ENCODE peak calls at places on chromosomes 6 and 20, in six cellular contexts. One of them, this sample, is unnamed.

GRCh38 chr6:67666177-67666964 is 968.7 kb upstream of the ADGRB3 start:
- DNase-seq in lower lobe of right lung: no peak
- DNase-seq in pancreas: no peak
- DNase-seq in A549: no peak
- DNase-seq in astrocyte of the spinal cord: no peak
- DNase-seq in tibial nerve: no peak
- DNase-seq in this sample: no peak

GRCh38 chr6:138107752-138108592 is 753 bp upstream of the PERP start:
- DNase-seq in lower lobe of right lung: no peak
- DNase-seq in pancreas: peak
- DNase-seq in A549: peak
- DNase-seq in astrocyte of the spinal cord: no peak
- DNase-seq in tibial nerve: no peak
- DNase-seq in this sample: peak

GRCh38 chr20:32594204-32594603 is 9.1 kb upstream of the NOL4L start:
- DNase-seq in lower lobe of right lung: no peak
- DNase-seq in pancreas: no peak
- DNase-seq in A549: no peak
- DNase-seq in astrocyte of the spinal cord: no peak
- DNase-seq in tibial nerve: no peak
- DNase-seq in this sample: no peak

GRCh38 chr6:50655848-50656453 is 57.4 kb upstream of the TFAP2D start:
- DNase-seq in lower lobe of right lung: no peak
- DNase-seq in pancreas: no peak
- DNase-seq in A549: peak
- DNase-seq in astrocyte of the spinal cord: peak
- DNase-seq in tibial nerve: no peak
- DNase-seq in this sample: peak

GRCh38 chr6:89966250-89966588 is 72.0 kb downstream of the GJA10 start:
- DNase-seq in lower lobe of right lung: no peak
- DNase-seq in pancreas: no peak
- DNase-seq in A549: no peak
- DNase-seq in astrocyte of the spinal cord: no peak
- DNase-seq in tibial nerve: no peak
- DNase-seq in this sample: no peak

GRCh38 chr6:10534418-10534760 is 13.2 kb downstream of the GCNT2 start:
- DNase-seq in lower lobe of right lung: no peak
- DNase-seq in pancreas: no peak
- DNase-seq in A549: no peak
- DNase-seq in astrocyte of the spinal cord: no peak
- DNase-seq in tibial nerve: no peak
- DNase-seq in this sample: no peak

GRCh38 chr6:48474764-48475674 is 364.0 kb upstream of the PTCHD4 start:
- DNase-seq in lower lobe of right lung: no peak
- DNase-seq in pancreas: no peak
- DNase-seq in A549: no peak
- DNase-seq in astrocyte of the spinal cord: peak
- DNase-seq in tibial nerve: no peak
- DNase-seq in this sample: no peak

GRCh38 chr20:62752181-62752670 is 43.6 kb downstream of the NTSR1 start:
- DNase-seq in lower lobe of right lung: peak
- DNase-seq in pancreas: no peak
- DNase-seq in A549: no peak
- DNase-seq in astrocyte of the spinal cord: no peak
- DNase-seq in tibial nerve: no peak
- DNase-seq in this sample: no peak

GRCh38 chr20:38128691-38129090 is 36.4 kb downstream of the TGM2 start:
- DNase-seq in lower lobe of right lung: peak
- DNase-seq in pancreas: no peak
- DNase-seq in A549: no peak
- DNase-seq in astrocyte of the spinal cord: no peak
- DNase-seq in tibial nerve: no peak
- DNase-seq in this sample: no peak

GRCh38 chr6:52362443-52363221 is 681 bp downstream of the PAQR8 start:
- DNase-seq in lower lobe of right lung: peak
- DNase-seq in pancreas: peak
- DNase-seq in A549: peak
- DNase-seq in astrocyte of the spinal cord: peak
- DNase-seq in tibial nerve: peak
- DNase-seq in this sample: peak

GRCh38 chr6:106973841-106974336 is 640 bp downstream of the CD24 start:
- DNase-seq in lower lobe of right lung: peak
- DNase-seq in pancreas: peak
- DNase-seq in A549: peak
- DNase-seq in astrocyte of the spinal cord: peak
- DNase-seq in tibial nerve: no peak
- DNase-seq in this sample: no peak

GRCh38 chr20:50023116-50023802 is 40.5 kb downstream of the SNAI1 start:
- DNase-seq in lower lobe of right lung: no peak
- DNase-seq in pancreas: no peak
- DNase-seq in A549: no peak
- DNase-seq in astrocyte of the spinal cord: no peak
- DNase-seq in tibial nerve: no peak
- DNase-seq in this sample: no peak

GRCh38 chr6:116596815-116597214 is 19.5 kb upstream of the RSPH4A start:
- DNase-seq in lower lobe of right lung: no peak
- DNase-seq in pancreas: no peak
- DNase-seq in A549: no peak
- DNase-seq in astrocyte of the spinal cord: peak
- DNase-seq in tibial nerve: no peak
- DNase-seq in this sample: no peak

GRCh38 chr6:21578523-21578922 is 15.0 kb upstream of the SOX4 start:
- DNase-seq in lower lobe of right lung: no peak
- DNase-seq in pancreas: no peak
- DNase-seq in A549: no peak
- DNase-seq in astrocyte of the spinal cord: no peak
- DNase-seq in tibial nerve: no peak
- DNase-seq in this sample: no peak

GRCh38 chr6:53033764-53034163 is 31.4 kb upstream of the FBXO9 start:
- DNase-seq in lower lobe of right lung: no peak
- DNase-seq in pancreas: no peak
- DNase-seq in A549: no peak
- DNase-seq in astrocyte of the spinal cord: peak
- DNase-seq in tibial nerve: peak
- DNase-seq in this sample: no peak

GRCh38 chr6:26232306-26232949 is 132.6 kb upstream of the BTN3A2 start:
- DNase-seq in lower lobe of right lung: no peak
- DNase-seq in pancreas: no peak
- DNase-seq in A549: no peak
- DNase-seq in astrocyte of the spinal cord: no peak
- DNase-seq in tibial nerve: no peak
- DNase-seq in this sample: no peak
- H3K4me3 ChIP-seq in lower lobe of right lung: no peak
- H3K4me3 ChIP-seq in pancreas: no peak
- H3K4me3 ChIP-seq in A549: peak
- H3K4me3 ChIP-seq in astrocyte of the spinal cord: peak
- H3K4me3 ChIP-seq in tibial nerve: no peak
- H3K4me3 ChIP-seq in this sample: no peak

GRCh38 chr6:38034269-38034914 is 214.9 kb downstream of the ZFAND3 start:
- DNase-seq in lower lobe of right lung: no peak
- DNase-seq in pancreas: no peak
- DNase-seq in A549: no peak
- DNase-seq in astrocyte of the spinal cord: peak
- DNase-seq in tibial nerve: no peak
- DNase-seq in this sample: no peak
- TF ChIP-seq CTCF in lower lobe of right lung: peak
- TF ChIP-seq CTCF in pancreas: peak
- TF ChIP-seq CTCF in A549: peak
- TF ChIP-seq CTCF in astrocyte of the spinal cord: peak
- TF ChIP-seq CTCF in tibial nerve: peak
- TF ChIP-seq CTCF in this sample: peak

DNA sequence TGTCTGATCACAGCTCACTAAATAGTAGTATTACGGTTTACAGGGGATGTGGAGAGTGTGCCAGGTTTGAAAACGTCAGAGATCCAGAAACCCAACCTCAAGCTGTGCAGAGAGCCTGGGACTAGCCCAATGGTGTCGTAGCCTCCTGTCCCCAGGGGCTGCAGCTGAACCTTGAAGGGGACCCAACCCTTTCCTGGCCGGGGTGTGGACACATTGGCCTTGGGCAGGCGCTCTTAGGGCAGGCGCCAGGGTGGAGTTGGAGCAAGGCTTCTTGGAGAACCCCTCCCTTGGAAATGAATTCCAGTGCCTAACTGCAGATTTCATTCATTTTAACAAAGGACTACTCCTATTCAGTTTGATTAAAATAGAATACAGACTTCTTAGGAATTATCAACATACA is 24.3 kb upstream of the SGK1 start:
- DNase-seq in lower lobe of right lung: no peak
- DNase-seq in pancreas: no peak
- DNase-seq in A549: no peak
- DNase-seq in astrocyte of the spinal cord: no peak
- DNase-seq in tibial nerve: no peak
- DNase-seq in this sample: peak
- H3K4me3 ChIP-seq in lower lobe of right lung: no peak
- H3K4me3 ChIP-seq in pancreas: no peak
- H3K4me3 ChIP-seq in A549: no peak
- H3K4me3 ChIP-seq in astrocyte of the spinal cord: no peak
- H3K4me3 ChIP-seq in tibial nerve: no peak
- H3K4me3 ChIP-seq in this sample: no peak

GRCh38 chr20:5433352-5433751 is 116.6 kb upstream of the PROKR2 start:
- DNase-seq in lower lobe of right lung: no peak
- DNase-seq in pancreas: no peak
- DNase-seq in A549: no peak
- DNase-seq in astrocyte of the spinal cord: no peak
- DNase-seq in tibial nerve: no peak
- DNase-seq in this sample: no peak

GRCh38 chr20:5434116-5434515 is 117.4 kb upstream of the PROKR2 start:
- DNase-seq in lower lobe of right lung: no peak
- DNase-seq in pancreas: no peak
- DNase-seq in A549: no peak
- DNase-seq in astrocyte of the spinal cord: no peak
- DNase-seq in tibial nerve: no peak
- DNase-seq in this sample: peak

GRCh38 chr20:5432030-5432429 is 115.3 kb upstream of the PROKR2 start:
- DNase-seq in lower lobe of right lung: no peak
- DNase-seq in pancreas: no peak
- DNase-seq in A549: no peak
- DNase-seq in astrocyte of the spinal cord: no peak
- DNase-seq in tibial nerve: no peak
- DNase-seq in this sample: no peak

GRCh38 chr20:5426026-5426425 is 109.3 kb upstream of the PROKR2 start:
- DNase-seq in lower lobe of right lung: no peak
- DNase-seq in pancreas: no peak
- DNase-seq in A549: no peak
- DNase-seq in astrocyte of the spinal cord: no peak
- DNase-seq in tibial nerve: no peak
- DNase-seq in this sample: no peak

GRCh38 chr20:5430670-5431069 is 113.9 kb upstream of the PROKR2 start:
- DNase-seq in lower lobe of right lung: no peak
- DNase-seq in pancreas: no peak
- DNase-seq in A549: no peak
- DNase-seq in astrocyte of the spinal cord: no peak
- DNase-seq in tibial nerve: no peak
- DNase-seq in this sample: no peak
- TF ChIP-seq CTCF in lower lobe of right lung: no peak
- TF ChIP-seq CTCF in pancreas: no peak
- TF ChIP-seq CTCF in A549: no peak
- TF ChIP-seq CTCF in astrocyte of the spinal cord: no peak
- TF ChIP-seq CTCF in tibial nerve: no peak
- TF ChIP-seq CTCF in this sample: no peak

GRCh38 chr6:152300517-152300916 is 336.6 kb downstream of the SYNE1 start:
- DNase-seq in lower lobe of right lung: no peak
- DNase-seq in pancreas: no peak
- DNase-seq in A549: no peak
- DNase-seq in astrocyte of the spinal cord: no peak
- DNase-seq in tibial nerve: no peak
- DNase-seq in this sample: no peak
- H3K4me3 ChIP-seq in lower lobe of right lung: peak
- H3K4me3 ChIP-seq in pancreas: no peak
- H3K4me3 ChIP-seq in A549: no peak
- H3K4me3 ChIP-seq in astrocyte of the spinal cord: no peak
- H3K4me3 ChIP-seq in tibial nerve: no peak
- H3K4me3 ChIP-seq in this sample: no peak

GRCh38 chr6:36677059-36677749 is 1.3 kb upstream of the CDKN1A start:
- DNase-seq in lower lobe of right lung: no peak
- DNase-seq in pancreas: no peak
- DNase-seq in A549: no peak
- DNase-seq in astrocyte of the spinal cord: peak
- DNase-seq in tibial nerve: no peak
- DNase-seq in this sample: no peak

GRCh38 chr6:36676142-36677058 is 2.1 kb upstream of the CDKN1A start:
- DNase-seq in lower lobe of right lung: no peak
- DNase-seq in pancreas: no peak
- DNase-seq in A549: no peak
- DNase-seq in astrocyte of the spinal cord: peak
- DNase-seq in tibial nerve: no peak
- DNase-seq in this sample: no peak

GRCh38 chr6:36677753-36678487 is 594 bp upstream of the CDKN1A start:
- DNase-seq in lower lobe of right lung: no peak
- DNase-seq in pancreas: no peak
- DNase-seq in A549: no peak
- DNase-seq in astrocyte of the spinal cord: no peak
- DNase-seq in tibial nerve: no peak
- DNase-seq in this sample: no peak

GRCh38 chr6:36679043-36679821 is 718 bp downstream of the CDKN1A start:
- DNase-seq in lower lobe of right lung: peak
- DNase-seq in pancreas: peak
- DNase-seq in A549: no peak
- DNase-seq in astrocyte of the spinal cord: peak
- DNase-seq in tibial nerve: peak
- DNase-seq in this sample: peak

DNA sequence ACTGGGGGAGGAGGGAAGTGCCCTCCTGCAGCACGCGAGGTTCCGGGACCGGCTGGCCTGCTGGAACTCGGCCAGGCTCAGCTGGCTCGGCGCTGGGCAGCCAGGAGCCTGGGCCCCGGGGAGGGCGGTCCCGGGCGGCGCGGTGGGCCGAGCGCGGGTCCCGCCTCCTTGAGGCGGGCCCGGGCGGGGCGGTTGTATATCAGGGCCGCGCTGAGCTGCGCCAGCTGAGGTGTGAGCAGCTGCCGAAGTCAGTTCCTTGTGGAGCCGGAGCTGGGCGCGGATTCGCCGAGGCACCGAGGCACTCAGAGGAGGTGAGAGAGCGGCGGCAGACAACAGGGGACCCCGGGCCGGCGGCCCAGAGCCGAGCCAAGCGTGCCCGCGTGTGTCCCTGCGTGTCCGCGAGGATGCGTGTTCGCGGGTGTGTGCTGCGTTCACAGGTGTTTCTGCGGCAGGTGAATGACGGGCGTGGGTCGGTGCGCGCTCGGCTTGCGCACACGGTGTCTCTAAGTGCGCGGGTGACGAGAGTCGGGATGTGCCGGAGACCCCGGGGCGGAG is at the start of gene CDKN1A:
- DNase-seq in lower lobe of right lung: peak
- DNase-seq in pancreas: peak
- DNase-seq in A549: peak
- DNase-seq in astrocyte of the spinal cord: peak
- DNase-seq in tibial nerve: peak
- DNase-seq in this sample: peak
- TF ChIP-seq CTCF in lower lobe of right lung: no peak
- TF ChIP-seq CTCF in pancreas: no peak
- TF ChIP-seq CTCF in A549: no peak
- TF ChIP-seq CTCF in astrocyte of the spinal cord: no peak
- TF ChIP-seq CTCF in tibial nerve: peak
- TF ChIP-seq CTCF in this sample: peak

GRCh38 chr20:20012517-20012916 is 4.6 kb upstream of the NAA20 start:
- DNase-seq in lower lobe of right lung: no peak
- DNase-seq in pancreas: no peak
- DNase-seq in A549: no peak
- DNase-seq in astrocyte of the spinal cord: no peak
- DNase-seq in tibial nerve: no peak
- DNase-seq in this sample: no peak
- H3K4me3 ChIP-seq in lower lobe of right lung: no peak
- H3K4me3 ChIP-seq in pancreas: no peak
- H3K4me3 ChIP-seq in A549: no peak
- H3K4me3 ChIP-seq in astrocyte of the spinal cord: no peak
- H3K4me3 ChIP-seq in tibial nerve: no peak
- H3K4me3 ChIP-seq in this sample: no peak

GRCh38 chr20:56422131-56422823 is 10.2 kb downstream of the CASS4 start:
- DNase-seq in lower lobe of right lung: no peak
- DNase-seq in pancreas: no peak
- DNase-seq in A549: peak
- DNase-seq in astrocyte of the spinal cord: peak
- DNase-seq in tibial nerve: no peak
- DNase-seq in this sample: no peak
- TF ChIP-seq CTCF in lower lobe of right lung: no peak
- TF ChIP-seq CTCF in pancreas: no peak
- TF ChIP-seq CTCF in A549: no peak
- TF ChIP-seq CTCF in astrocyte of the spinal cord: peak
- TF ChIP-seq CTCF in tibial nerve: no peak
- TF ChIP-seq CTCF in this sample: no peak

This sample was measured in testis.